ENCODE peak calls at places on chromosomes 12 and 14, in nine cellular contexts. One of them, this sample, is unnamed.

GRCh38 chr14:21185506-21185905 is 29.6 kb upstream of the OR5AU1 start:
- DNase-seq in stomach: no peak
- DNase-seq in IMR-90: no peak
- DNase-seq in NB4: peak; percentile 59
- DNase-seq in H54: no peak
- DNase-seq in uterus: no peak
- DNase-seq in sigmoid colon: no peak
- DNase-seq in adrenal gland: no peak
- DNase-seq in A549: no peak
- DNase-seq in this sample: no peak

GRCh38 chr14:90971687-90972086 is 88.8 kb downstream of the RPS6KA5 start:
- DNase-seq in sigmoid colon: no peak
- DNase-seq in uterus: no peak
- DNase-seq in H54: no peak
- DNase-seq in stomach: no peak
- DNase-seq in NB4: no peak
- DNase-seq in adrenal gland: no peak
- DNase-seq in IMR-90: no peak
- DNase-seq in A549: no peak
- DNase-seq in this sample: no peak

GRCh38 chr12:63508543-63508942 is 159.8 kb downstream of the DPY19L2 start:
- DNase-seq in IMR-90: no peak
- DNase-seq in H54: no peak
- DNase-seq in NB4: no peak
- DNase-seq in stomach: no peak
- DNase-seq in A549: no peak
- DNase-seq in uterus: no peak
- DNase-seq in sigmoid colon: no peak
- DNase-seq in adrenal gland: no peak
- DNase-seq in this sample: no peak

GRCh38 chr14:45252356-45253069 is 489 bp downstream of the MIS18BP1 start:
- DNase-seq in uterus: no peak
- DNase-seq in sigmoid colon: no peak
- DNase-seq in adrenal gland: no peak
- DNase-seq in A549: no peak
- DNase-seq in IMR-90: peak; percentile 5
- DNase-seq in stomach: no peak
- DNase-seq in NB4: peak; percentile 53
- DNase-seq in H54: no peak
- DNase-seq in this sample: no peak

GRCh38 chr12:105748806-105749600 is 389.8 kb downstream of the NUAK1 start:
- DNase-seq in stomach: no peak
- DNase-seq in NB4: no peak
- DNase-seq in A549: no peak
- DNase-seq in adrenal gland: no peak
- DNase-seq in IMR-90: peak; percentile 74
- DNase-seq in H54: no peak
- DNase-seq in sigmoid colon: no peak
- DNase-seq in uterus: peak; percentile 76
- DNase-seq in this sample: no peak

GRCh38 chr12:121560392-121561021 is 20.3 kb downstream of the KDM2B start:
- DNase-seq in uterus: no peak
- DNase-seq in A549: no peak
- DNase-seq in adrenal gland: no peak
- DNase-seq in H54: no peak
- DNase-seq in IMR-90: no peak
- DNase-seq in sigmoid colon: no peak
- DNase-seq in stomach: no peak
- DNase-seq in NB4: peak; percentile 57
- DNase-seq in this sample: no peak

GRCh38 chr14:31505411-31505810 is 17.6 kb upstream of the GPR33 start:
- DNase-seq in NB4: no peak
- DNase-seq in H54: no peak
- DNase-seq in IMR-90: peak; percentile 61
- DNase-seq in uterus: no peak
- DNase-seq in stomach: no peak
- DNase-seq in adrenal gland: no peak
- DNase-seq in sigmoid colon: no peak
- DNase-seq in A549: no peak
- DNase-seq in this sample: no peak

GRCh38 chr14:61417141-61417540 is 95.8 kb downstream of the PRKCH start:
- DNase-seq in NB4: no peak
- DNase-seq in A549: no peak
- DNase-seq in adrenal gland: no peak
- DNase-seq in stomach: no peak
- DNase-seq in H54: no peak
- DNase-seq in IMR-90: no peak
- DNase-seq in uterus: no peak
- DNase-seq in sigmoid colon: no peak
- DNase-seq in this sample: no peak

GRCh38 chr12:2631613-2632350 is 163.0 kb upstream of the FKBP4 start:
- DNase-seq in IMR-90: no peak
- DNase-seq in A549: no peak
- DNase-seq in adrenal gland: no peak
- DNase-seq in uterus: no peak
- DNase-seq in sigmoid colon: no peak
- DNase-seq in NB4: no peak
- DNase-seq in H54: no peak
- DNase-seq in stomach: no peak
- DNase-seq in this sample: no peak

GRCh38 chr12:42103155-42103554 is 41.5 kb downstream of the GXYLT1 start:
- DNase-seq in NB4: no peak
- DNase-seq in adrenal gland: no peak
- DNase-seq in sigmoid colon: no peak
- DNase-seq in H54: no peak
- DNase-seq in stomach: no peak
- DNase-seq in IMR-90: no peak
- DNase-seq in A549: no peak
- DNase-seq in uterus: no peak
- DNase-seq in this sample: no peak

DNA sequence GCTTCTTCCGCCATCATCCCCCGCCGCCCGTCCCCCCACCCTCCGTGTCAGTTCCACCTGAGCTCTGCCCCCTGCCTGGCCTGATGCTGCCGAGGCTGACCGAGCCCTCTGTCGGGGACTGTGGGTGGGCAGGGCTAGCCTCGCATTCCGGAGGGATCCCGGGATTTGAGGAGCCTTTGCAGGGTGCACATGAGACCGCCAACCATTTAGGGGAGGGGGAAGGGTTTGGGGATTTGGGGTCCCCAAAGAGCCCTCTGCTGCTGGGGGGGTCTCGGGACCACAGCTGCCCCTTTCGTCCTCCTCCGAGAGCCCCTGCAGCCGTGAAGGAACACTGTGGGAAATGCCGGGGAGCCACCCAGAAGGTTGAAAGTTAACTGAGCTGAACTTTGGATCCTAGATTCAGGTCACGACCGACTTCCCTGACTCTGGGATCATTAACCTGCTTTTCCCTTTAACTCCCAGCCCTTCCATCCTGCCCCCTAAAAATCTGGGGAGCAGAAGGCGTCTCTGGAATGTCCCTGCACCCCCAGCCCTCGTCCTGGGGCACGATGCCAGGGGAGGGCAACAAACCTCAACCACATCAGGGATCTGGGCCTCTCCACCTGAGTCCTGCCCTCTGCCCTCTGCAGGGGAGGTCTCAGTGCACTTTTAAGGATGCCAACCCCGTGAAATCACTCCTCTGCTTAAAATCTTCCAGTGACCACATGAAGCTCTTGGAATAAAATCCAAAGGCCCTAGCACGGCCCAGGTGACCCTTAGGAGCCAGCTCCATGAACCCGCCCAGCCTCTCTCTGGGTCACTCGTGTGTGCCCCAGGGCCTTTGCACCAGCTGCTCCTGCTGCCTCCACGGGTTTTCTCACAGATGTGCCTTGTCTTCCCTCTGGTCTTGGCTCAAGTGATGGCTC is 94.9 kb downstream of the RFLNA start:
- DNase-seq in adrenal gland: no peak
- DNase-seq in A549: no peak
- DNase-seq in uterus: no peak
- DNase-seq in sigmoid colon: no peak
- DNase-seq in IMR-90: no peak
- DNase-seq in stomach: no peak
- DNase-seq in H54: no peak
- DNase-seq in NB4: no peak
- DNase-seq in this sample: no peak
- TF ChIP-seq POLR2A in adrenal gland: no peak
- TF ChIP-seq POLR2A in A549: no peak
- TF ChIP-seq POLR2A in uterus: no peak
- TF ChIP-seq POLR2A in sigmoid colon: no peak
- TF ChIP-seq POLR2A in IMR-90: no peak
- TF ChIP-seq POLR2A in stomach: no peak
- TF ChIP-seq POLR2A in H54: no peak
- TF ChIP-seq POLR2A in NB4: no peak
- TF ChIP-seq POLR2A in this sample: no peak

DNA sequence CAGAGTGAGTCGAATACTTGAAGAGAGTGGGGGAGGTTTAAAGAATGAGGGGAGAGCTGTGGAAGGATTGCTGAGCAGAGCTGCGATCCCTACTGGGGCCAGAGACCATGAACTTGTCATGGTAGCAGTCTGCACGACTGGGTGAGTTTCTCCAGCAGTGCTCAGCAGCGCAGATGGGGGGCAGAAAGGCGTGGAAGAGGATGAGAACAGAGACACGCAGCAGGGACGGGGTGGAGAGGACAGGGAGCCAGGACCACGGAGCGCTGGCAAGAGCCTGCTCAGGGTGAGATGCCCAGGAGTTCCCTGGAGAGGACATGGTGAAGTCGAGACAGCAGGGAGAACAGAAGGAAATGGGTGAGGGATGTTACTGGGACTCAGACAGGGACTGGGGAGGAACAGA is 2.1 kb upstream of the AQP6 start:
- DNase-seq in uterus: no peak
- DNase-seq in NB4: no peak
- DNase-seq in sigmoid colon: peak; percentile 50
- DNase-seq in IMR-90: no peak
- DNase-seq in adrenal gland: no peak
- DNase-seq in A549: no peak
- DNase-seq in H54: no peak
- DNase-seq in stomach: no peak
- DNase-seq in this sample: no peak
- TF ChIP-seq POLR2A in uterus: no peak
- TF ChIP-seq POLR2A in NB4: no peak
- TF ChIP-seq POLR2A in sigmoid colon: no peak
- TF ChIP-seq POLR2A in IMR-90: no peak
- TF ChIP-seq POLR2A in adrenal gland: no peak
- TF ChIP-seq POLR2A in A549: no peak
- TF ChIP-seq POLR2A in H54: no peak
- TF ChIP-seq POLR2A in stomach: no peak
- TF ChIP-seq POLR2A in this sample: no peak

GRCh38 chr12:55715169-55715764 is 579 bp upstream of the BLOC1S1 start:
- DNase-seq in IMR-90: no peak
- DNase-seq in adrenal gland: no peak
- DNase-seq in sigmoid colon: peak; percentile 75
- DNase-seq in NB4: no peak
- DNase-seq in H54: no peak
- DNase-seq in stomach: no peak
- DNase-seq in uterus: no peak
- DNase-seq in A549: peak; percentile 24
- DNase-seq in this sample: no peak

GRCh38 chr12:55718020-55718419 is 2.2 kb upstream of the RDH5 start:
- DNase-seq in stomach: no peak
- DNase-seq in sigmoid colon: no peak
- DNase-seq in H54: no peak
- DNase-seq in A549: no peak
- DNase-seq in IMR-90: no peak
- DNase-seq in adrenal gland: no peak
- DNase-seq in uterus: no peak
- DNase-seq in NB4: no peak
- DNase-seq in this sample: no peak

GRCh38 chr12:55716582-55717396 is 943 bp downstream of the BLOC1S1 start:
- DNase-seq in IMR-90: no peak
- DNase-seq in A549: no peak
- DNase-seq in sigmoid colon: no peak
- DNase-seq in stomach: no peak
- DNase-seq in uterus: no peak
- DNase-seq in adrenal gland: no peak
- DNase-seq in H54: no peak
- DNase-seq in NB4: peak; percentile 39
- DNase-seq in this sample: no peak

GRCh38 chr12:55717397-55718007 is 1.7 kb downstream of the BLOC1S1 start:
- DNase-seq in H54: peak; percentile 60
- DNase-seq in adrenal gland: no peak
- DNase-seq in NB4: peak; percentile 51
- DNase-seq in uterus: no peak
- DNase-seq in sigmoid colon: no peak
- DNase-seq in stomach: no peak
- DNase-seq in IMR-90: peak; percentile 86
- DNase-seq in A549: no peak
- DNase-seq in this sample: no peak

DNA sequence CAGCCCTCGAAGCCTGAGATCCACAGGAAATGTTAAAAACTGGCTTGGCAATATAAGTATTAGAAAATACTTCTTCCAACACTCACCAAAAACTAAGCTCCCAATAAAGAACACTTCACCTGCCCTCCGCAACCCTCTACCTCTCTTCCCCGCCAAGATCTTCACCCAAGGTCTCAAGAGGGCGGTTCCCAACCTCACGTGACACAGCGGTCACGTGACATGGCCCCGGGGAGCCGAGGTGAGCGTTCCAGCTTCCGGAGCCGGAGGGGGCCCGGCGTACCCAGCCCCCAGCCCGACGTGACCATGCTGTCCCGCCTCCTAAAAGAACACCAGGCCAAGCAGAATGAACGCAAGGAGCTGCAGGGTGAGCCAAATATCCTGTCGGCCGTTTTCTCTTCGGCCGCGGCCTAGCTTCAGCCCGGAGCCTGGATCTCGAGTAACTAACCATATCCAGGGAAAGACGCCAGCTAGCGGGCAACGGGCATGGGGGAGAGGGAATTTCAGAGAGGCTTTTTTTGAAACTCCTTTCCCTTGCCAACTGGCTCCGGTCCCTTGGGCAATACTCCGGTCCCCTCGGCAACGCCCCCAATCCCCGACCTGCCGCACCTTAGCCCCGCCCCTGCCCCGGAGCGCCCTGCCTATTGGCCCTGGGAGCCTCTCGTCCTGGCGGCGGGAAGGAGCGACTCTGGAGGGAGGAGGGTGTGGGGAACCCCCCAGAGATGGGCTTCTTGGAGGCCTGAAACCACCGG is at the start of gene BLOC1S1:
- DNase-seq in adrenal gland: peak; percentile 94
- DNase-seq in IMR-90: peak; percentile 91
- DNase-seq in A549: peak; percentile 95
- DNase-seq in uterus: peak; percentile 93
- DNase-seq in sigmoid colon: peak; percentile 98
- DNase-seq in NB4: peak; percentile 95
- DNase-seq in stomach: peak; percentile 96
- DNase-seq in H54: peak; percentile 85
- DNase-seq in this sample: peak; percentile 90
- TF ChIP-seq POLR2A in adrenal gland: no peak
- TF ChIP-seq POLR2A in IMR-90: no peak
- TF ChIP-seq POLR2A in A549: peak; percentile 37
- TF ChIP-seq POLR2A in uterus: peak; percentile 44
- TF ChIP-seq POLR2A in sigmoid colon: peak; percentile 42
- TF ChIP-seq POLR2A in NB4: peak; percentile 22
- TF ChIP-seq POLR2A in stomach: no peak
- TF ChIP-seq POLR2A in H54: peak; percentile 44
- TF ChIP-seq POLR2A in this sample: peak; percentile 56

DNA sequence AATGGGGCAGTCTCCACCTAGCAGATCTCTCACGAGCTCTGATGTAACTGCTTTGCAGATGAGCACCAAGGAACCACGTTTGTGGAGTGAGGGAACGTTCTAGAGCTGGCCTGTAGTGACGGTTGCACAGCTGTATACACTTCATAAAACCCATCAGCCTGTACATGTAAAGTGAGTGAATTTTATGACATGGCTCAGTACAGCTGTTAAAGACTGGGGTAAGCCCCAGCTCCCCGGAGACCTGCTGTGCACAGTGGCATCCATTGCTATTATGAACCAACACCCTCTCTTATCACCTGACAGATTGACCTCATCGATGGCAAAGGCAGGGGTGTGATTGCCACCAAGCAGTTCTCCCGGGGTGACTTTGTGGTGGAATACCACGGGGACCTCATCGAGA is 20.6 kb downstream of the KMT5A start:
- DNase-seq in IMR-90: no peak
- DNase-seq in uterus: no peak
- DNase-seq in A549: no peak
- DNase-seq in sigmoid colon: no peak
- DNase-seq in adrenal gland: no peak
- DNase-seq in NB4: no peak
- DNase-seq in stomach: no peak
- DNase-seq in H54: no peak
- DNase-seq in this sample: no peak
- TF ChIP-seq POLR2A in IMR-90: no peak
- TF ChIP-seq POLR2A in uterus: no peak
- TF ChIP-seq POLR2A in A549: no peak
- TF ChIP-seq POLR2A in sigmoid colon: no peak
- TF ChIP-seq POLR2A in adrenal gland: no peak
- TF ChIP-seq POLR2A in NB4: no peak
- TF ChIP-seq POLR2A in stomach: no peak
- TF ChIP-seq POLR2A in H54: no peak
- TF ChIP-seq POLR2A in this sample: no peak